ENCODE peak calls at places on chromosomes 3 and 15, in seven cellular contexts. G is GM12878, Q is HCT116, Z is NT2/D1, V is HepG2, E is SK-N-SH, C is H1. X is an unnamed sample. For H3K27me3, the result is how much of the 10 kb centered on the place peaks cover.

GRCh38 chr3:79367066-79367465 is 400.7 kb downstream of the ROBO1 start:
- DNase-seq in E (no peak), Z (no peak), C (no peak), Q (no peak), V (no peak), G (no peak), X (no peak)

GRCh38 chr3:77420316-77420715 is 380.4 kb downstream of the ROBO2 start:
- DNase-seq in Q (no peak), C (no peak), G (no peak), E (no peak), Z (no peak), V (no peak), X (no peak)

GRCh38 chr15:85692873-85693272 is 101.9 kb downstream of the KLHL25 start:
- DNase-seq in C (no peak), G (peak), Q (no peak), V (no peak), E (no peak), Z (no peak), X (no peak)

GRCh38 chr3:180855364-180855763 is 57.1 kb upstream of the FXR1 start:
- DNase-seq in V (peak), Z (peak), C (peak), E (no peak), Q (peak), G (no peak), X (no peak)

GRCh38 chr15:46411900-46412299 is 777.1 kb downstream of the SQOR start:
- DNase-seq in Z (no peak), E (no peak), Q (no peak), V (no peak), C (no peak), G (no peak), X (no peak)

GRCh38 chr15:68256675-68257450 is 20.7 kb upstream of the FEM1B start:
- DNase-seq in G (no peak), C (peak), E (no peak), V (peak), Q (no peak), Z (peak), X (no peak)

GRCh38 chr15:31062310-31062964 is 39.1 kb downstream of the TRPM1 start:
- DNase-seq in Q (no peak), V (no peak), Z (no peak), C (no peak), E (no peak), G (no peak), X (no peak)

GRCh38 chr3:66496731-66497130 is 4.1 kb downstream of the LRIG1 start:
- DNase-seq in E (no peak), C (no peak), Z (no peak), Q (no peak), G (no peak), V (no peak), X (no peak)

GRCh38 chr3:59001675-59002074 is 48.1 kb downstream of the CFAP20DC start:
- DNase-seq in C (no peak), Z (no peak), G (no peak), E (no peak), V (no peak), Q (no peak), X (peak)

GRCh38 chr15:46331546-46331945 is 696.7 kb downstream of the SQOR start:
- DNase-seq in C (no peak), G (no peak), E (no peak), Z (no peak), Q (no peak), V (no peak), X (no peak)

GRCh38 chr3:124834723-124835718 is 52.1 kb downstream of the ITGB5 start:
- DNase-seq in E (no peak), Z (no peak), G (peak), V (peak), C (no peak), Q (peak), X (no peak)

GRCh38 chr3:127039719-127040118 is 56.8 kb downstream of the PLXNA1 start:
- DNase-seq in Q (no peak), G (no peak), V (no peak), Z (no peak), E (no peak), C (no peak), X (no peak)

GRCh38 chr15:65641723-65642475 is 20.2 kb downstream of the SLC24A1 start:
- DNase-seq in C (no peak), V (peak), Z (no peak), Q (no peak), G (no peak), E (peak), X (no peak)

GRCh38 chr15:79516646-79517045 is 84.5 kb downstream of the MINAR1 start:
- DNase-seq in E (no peak), Z (no peak), Q (no peak), G (no peak), C (no peak), V (no peak), X (no peak)

GRCh38 chr3:4751057-4752051 is 227.9 kb upstream of the BHLHE40 start:
- DNase-seq in Q (no peak), V (peak), G (no peak), C (no peak), Z (no peak), E (no peak), X (no peak)

GRCh38 chr3:192352142-192352541 is 375.2 kb downstream of the FGF12 start:
- DNase-seq in C (no peak), Q (no peak), G (no peak), Z (no peak), E (no peak), V (no peak), X (no peak)

GRCh38 chr15:63600001-63600645 is 2.9 kb downstream of the FBXL22 start:
- DNase-seq in E (no peak), Q (no peak), C (no peak), V (no peak), G (no peak), Z (no peak), X (no peak)

GRCh38 chr15:74156678-74157411 is 16.7 kb upstream of the ISLR start:
- DNase-seq in G (no peak), V (no peak), E (peak), C (no peak), Z (no peak), Q (no peak), X (no peak)

GRCh38 chr15:48696627-48697312 is 51.3 kb upstream of the FBN1 start:
- DNase-seq in Z (no peak), G (no peak), E (no peak), C (no peak), V (no peak), Q (no peak), X (no peak)

GRCh38 chr15:69760263-69760855 is 307.7 kb downstream of the RPLP1 start:
- DNase-seq in C (no peak), E (no peak), G (no peak), Q (no peak), Z (no peak), V (no peak), X (no peak)

GRCh38 chr3:49133226-49133951 is 539 bp upstream of the LAMB2 start:
- DNase-seq in Z (peak), V (peak), E (peak), Q (peak), C (no peak), G (no peak), X (peak)

GRCh38 chr3:139756529-139757103 is 78.8 kb upstream of the NMNAT3 start:
- DNase-seq in C (no peak), V (no peak), Q (no peak), G (no peak), E (no peak), Z (no peak), X (no peak)

GRCh38 chr15:66489179-66489791 is 8.3 kb downstream of the SNAPC5 start:
- DNase-seq in C (no peak), E (no peak), V (no peak), Z (no peak), G (no peak), Q (no peak), X (no peak)

GRCh38 chr15:22877607-22878006 is 39.1 kb downstream of the NIPA2 start:
- DNase-seq in V (no peak), C (no peak), Z (no peak), Q (no peak), G (no peak), E (no peak), X (no peak)

GRCh38 chr3:25915673-25916072 is 125.8 kb downstream of the OXSM start:
- DNase-seq in C (no peak), Z (no peak), E (no peak), Q (no peak), G (no peak), V (no peak), X (no peak)

GRCh38 chr3:8987673-8988655 is 24.7 kb upstream of the RAD18 start:
- DNase-seq in V (peak), Z (peak), Q (peak), E (peak), G (no peak), C (peak), X (peak)

GRCh38 chr3:63911395-63911900 is 735 bp downstream of the SCAANT1 start:
- DNase-seq in Q (no peak), Z (no peak), C (no peak), G (no peak), V (no peak), E (no peak), X (peak)

GRCh38 chr15:77493324-77493907 is 72.7 kb downstream of the HMG20A start:
- DNase-seq in Z (no peak), V (no peak), Q (no peak), C (no peak), E (no peak), G (no peak), X (peak)

DNA sequence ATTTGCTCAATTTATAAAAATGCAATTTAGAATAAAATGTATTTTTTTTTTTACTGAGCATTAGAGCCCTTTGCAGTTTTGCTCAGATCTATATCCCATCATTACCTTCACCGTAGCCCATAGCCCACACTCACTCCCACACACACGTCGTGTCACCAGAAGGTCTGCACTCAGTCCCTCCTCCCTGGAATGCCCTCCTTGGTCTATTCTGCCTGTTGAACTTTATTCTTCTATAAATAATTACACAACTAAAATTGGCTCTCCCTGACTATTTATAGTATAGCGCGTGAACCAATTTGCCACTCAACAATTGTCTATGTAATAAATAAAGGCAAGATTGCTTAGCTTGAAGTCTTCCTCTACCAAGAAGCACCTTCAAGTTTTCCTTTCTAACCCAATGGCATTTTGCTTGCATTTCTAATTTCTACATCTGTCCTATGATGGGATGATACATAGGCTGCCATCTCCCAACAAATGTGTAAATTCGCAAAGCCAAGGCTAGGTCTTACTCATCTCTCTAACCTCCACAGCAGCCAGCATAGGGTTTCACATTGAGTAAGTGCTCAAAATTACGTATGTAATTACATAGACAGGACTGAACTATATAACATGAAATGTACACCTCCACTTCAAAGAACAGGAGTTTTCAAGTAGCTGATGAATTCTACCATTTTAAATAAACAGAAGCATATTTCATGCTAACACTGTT is 172.0 kb upstream of the HES1 start:
- DNase-seq in G (peak), E (no peak), Q (no peak), C (no peak), Z (no peak), V (no peak), X (no peak)
- H3K27me3 ChIP-seq in G (under half), E (under half), Q (under half), C (under half), Z (half or more), V (under half), X (under half)

DNA sequence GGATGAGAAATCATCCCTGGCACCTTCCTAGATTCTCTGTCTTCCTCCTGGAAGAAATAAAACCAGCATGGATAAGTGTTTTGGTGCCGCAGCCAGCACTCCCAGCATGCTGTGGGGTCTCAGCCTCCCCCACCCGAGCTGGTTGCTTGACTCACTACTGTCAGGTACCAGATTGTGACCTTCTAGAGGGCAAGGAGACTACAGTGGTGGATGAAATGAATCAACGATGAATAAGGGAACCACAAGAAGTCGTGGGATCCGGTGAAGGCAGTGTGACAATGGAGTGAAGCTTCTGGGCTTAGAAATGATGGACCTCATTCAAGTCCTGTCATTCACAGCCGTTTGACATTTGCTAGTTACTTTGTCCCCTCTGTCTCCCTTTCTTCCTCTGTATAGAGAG is 50.2 kb upstream of the SLCO3A1 start:
- DNase-seq in C (no peak), Q (no peak), G (no peak), E (no peak), Z (no peak), V (no peak), X (no peak)
- TF ChIP-seq YY1 in C (no peak), Q (no peak), G (no peak), E (no peak), Z (no peak), V (no peak), X (no peak)

GRCh38 chr3:71733319-71733718 is 8.1 kb upstream of the EIF4E3 start:
- DNase-seq in Q (no peak), Z (no peak), G (no peak), V (no peak), C (no peak), E (no peak), X (no peak)

GRCh38 chr3:71728632-71729342 is 3.6 kb upstream of the EIF4E3 start:
- DNase-seq in C (no peak), G (no peak), V (no peak), E (peak), Z (peak), Q (no peak), X (peak)

DNA sequence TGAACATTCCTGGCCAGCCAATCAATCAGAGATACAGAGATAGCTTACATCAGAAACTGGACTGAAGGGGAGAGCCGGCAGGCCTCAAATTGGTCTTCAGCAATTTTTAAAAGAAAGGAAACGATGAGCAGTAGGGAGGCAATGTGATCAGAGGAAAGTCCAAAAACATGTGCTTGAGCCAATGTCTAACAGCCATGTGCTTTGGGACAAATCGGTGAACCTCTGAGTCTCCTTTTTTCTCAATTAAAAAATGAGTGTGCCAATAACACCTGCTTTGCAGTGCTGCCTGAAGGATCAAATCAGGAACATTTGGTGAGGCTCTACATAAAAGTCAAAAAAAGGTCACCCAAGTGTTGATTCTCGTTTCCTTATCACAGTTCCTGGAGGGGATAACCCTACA is 7.4 kb upstream of the EIF4E3 start:
- DNase-seq in G (no peak), V (no peak), Z (no peak), Q (no peak), C (no peak), E (no peak), X (no peak)
- H3K27me3 ChIP-seq in G (under half), V (under half), Z (under half), Q (under half), C (under half), E (under half), X (under half)

DNA sequence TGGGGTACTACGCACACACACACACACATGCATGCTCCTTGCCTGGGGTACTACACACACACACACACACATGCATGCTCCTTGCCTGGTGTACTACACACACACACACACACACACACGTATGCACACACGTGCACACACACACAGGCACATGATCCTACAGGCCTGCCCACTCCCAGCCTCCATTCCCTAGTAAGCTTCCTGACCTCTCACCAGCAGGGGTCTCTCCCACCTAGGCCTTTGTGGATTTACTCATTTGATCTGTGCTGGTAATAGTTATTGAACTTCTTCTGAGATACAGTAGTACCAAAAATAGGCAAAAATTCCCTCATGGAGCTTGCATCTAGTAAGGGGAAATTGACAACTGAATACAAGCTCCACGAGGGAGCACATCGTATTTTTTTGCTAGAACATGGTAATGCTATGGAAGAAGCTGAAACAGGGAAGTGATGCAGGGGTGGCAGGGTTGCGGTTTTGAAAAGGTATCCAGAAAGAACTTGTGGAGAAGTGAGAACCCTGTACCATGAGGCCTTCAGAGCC is 19.1 kb downstream of the TTC21A start:
- DNase-seq in Z (no peak), Q (no peak), G (no peak), C (no peak), V (peak), E (peak), X (peak)
- TF ChIP-seq YY1 in Z (no peak), Q (no peak), G (peak), C (no peak), V (no peak), E (no peak), X (no peak)

X was measured in K562.